ENCODE peak calls at places on chromosomes 11 and 22, in seven cellular contexts. N is activated T-cell treated with anti-CD3 and anti-CD28 coated beads, Interleukin-2, amount 50 U/mL, for 72 hours; G is fibroblast of mammary gland; O is frontal cortex; D is HEK293T; U is left cardiac atrium; T is cardiac septum. S is an unnamed sample.

GRCh38 chr11:126163074-126163700 is 48.3 kb downstream of the RPUSD4 start:
- DNase-seq in U (no peak), O (no peak), N (no peak), G (peak), T (no peak), D (no peak), S (peak)

GRCh38 chr11:8355418-8355742 is 91.7 kb upstream of the LMO1 start:
- DNase-seq in D (no peak), O (no peak), T (no peak), N (no peak), G (no peak), U (no peak), S (no peak)

GRCh38 chr11:11382858-11383532 is 29.9 kb upstream of the CSNK2A3 start:
- DNase-seq in U (no peak), O (no peak), T (no peak), D (no peak), G (peak), N (no peak), S (no peak)

GRCh38 chr11:32792111-32792947 is 2.1 kb downstream of the CCDC73 start:
- DNase-seq in U (no peak), O (no peak), T (no peak), N (no peak), G (no peak), D (no peak), S (no peak)

GRCh38 chr22:27238935-27239510 is 562.5 kb downstream of the MN1 start:
- DNase-seq in N (no peak), D (no peak), T (peak), U (peak), O (peak), G (peak), S (peak)

GRCh38 chr11:91981995-91982394 is 242.6 kb upstream of the FAT3 start:
- DNase-seq in G (peak), U (peak), T (no peak), N (no peak), O (no peak), D (no peak), S (peak)

GRCh38 chr11:34146411-34146810 is 41.0 kb downstream of the NAT10 start:
- DNase-seq in O (no peak), G (no peak), T (peak), D (no peak), N (no peak), U (no peak), S (no peak)

GRCh38 chr22:31094741-31095140 is 12.6 kb downstream of the SELENOM start:
- DNase-seq in G (no peak), D (no peak), O (no peak), T (no peak), U (no peak), N (no peak), S (no peak)

GRCh38 chr11:115060840-115061239 is 382.5 kb downstream of the NXPE2 start:
- DNase-seq in U (no peak), N (no peak), G (no peak), D (no peak), T (no peak), O (no peak), S (no peak)

GRCh38 chr11:22433066-22433450 is 94.9 kb downstream of the SLC17A6 start:
- DNase-seq in D (no peak), G (no peak), O (no peak), N (no peak), T (no peak), U (no peak), S (no peak)

GRCh38 chr22:31579835-31580242 is 82.2 kb downstream of the PISD start:
- DNase-seq in G (no peak), N (no peak), O (no peak), T (no peak), D (no peak), U (no peak), S (no peak)

GRCh38 chr11:116379185-116379828 is 393.5 kb downstream of the BUD13 start:
- DNase-seq in U (peak), T (no peak), G (peak), D (peak), N (no peak), O (no peak), S (peak)

GRCh38 chr22:23233746-23234408 is 53.6 kb downstream of the BCR start:
- DNase-seq in U (peak), N (peak), O (no peak), G (peak), D (no peak), T (peak), S (peak)

S was measured in fibroblast of pulmonary artery.